ENCODE peak calls at places on chromosomes 5 and 9, in seven cellular contexts. N is GM06990; O is stomach; D is uterus; Y is CD8-positive, alpha-beta T cell; A is AG04449; E is esophagus muscularis mucosa. I is an unnamed sample.

GRCh38 chr9:33273972-33274328 is 9.1 kb downstream of the CHMP5 start:
- DNase-seq in N (no peak), O (no peak), D (no peak), Y (no peak), A (no peak), E (no peak), I (no peak)

GRCh38 chr5:120852222-120852860 is 388.2 kb downstream of the PRR16 start:
- DNase-seq in N (no peak), O (no peak), D (no peak), Y (no peak), A (no peak), E (no peak), I (no peak)

GRCh38 chr5:82151622-82152021 is 126.5 kb downstream of the RPS23 start:
- DNase-seq in N (no peak), O (no peak), D (no peak), Y (no peak), A (no peak), E (no peak), I (no peak)

GRCh38 chr9:133149130-133150015 is 14.3 kb downstream of the GBGT1 start:
- DNase-seq in N (peak; percentile 99), O (peak; percentile 93), D (peak; percentile 90), Y (peak; percentile 81), A (no peak), E (peak; percentile 98), I (peak; percentile 81)

GRCh38 chr5:172758077-172758835 is 12.7 kb downstream of the DUSP1 start:
- DNase-seq in N (no peak), O (no peak), D (peak; percentile 29), Y (no peak), A (peak; percentile 88), E (no peak), I (no peak)

GRCh38 chr5:136036991-136037705 is 8.4 kb downstream of the TGFBI start:
- DNase-seq in N (peak; percentile 44), O (no peak), D (no peak), Y (no peak), A (no peak), E (no peak), I (no peak)

GRCh38 chr5:15290953-15291352 is 209.0 kb upstream of the FBXL7 start:
- DNase-seq in N (no peak), O (no peak), D (no peak), Y (no peak), A (no peak), E (no peak), I (no peak)

GRCh38 chr9:129863059-129863690 is 27.9 kb downstream of the USP20 start:
- DNase-seq in N (peak; percentile 34), O (peak; percentile 34), D (no peak), Y (peak; percentile 69), A (no peak), E (no peak), I (no peak)

GRCh38 chr5:6176294-6176693 is 202.1 kb downstream of the MED10 start:
- DNase-seq in N (no peak), O (no peak), D (no peak), Y (no peak), A (no peak), E (peak; percentile 88), I (peak; percentile 43)

GRCh38 chr9:70472268-70473249 is 58.1 kb upstream of the KLF9 start:
- DNase-seq in N (no peak), O (no peak), D (no peak), Y (no peak), A (no peak), E (no peak), I (no peak)

GRCh38 chr5:112240011-112240410 is 179.1 kb downstream of the EPB41L4A start:
- DNase-seq in N (no peak), O (no peak), D (no peak), Y (no peak), A (no peak), E (no peak), I (no peak)

GRCh38 chr5:11415751-11416150 is 488.5 kb downstream of the CTNND2 start:
- DNase-seq in N (no peak), O (no peak), D (no peak), Y (no peak), A (no peak), E (no peak), I (no peak)

GRCh38 chr5:42268630-42269029 is 154.6 kb upstream of the GHR start:
- DNase-seq in N (no peak), O (no peak), D (no peak), Y (no peak), A (peak; percentile 14), E (no peak), I (no peak)

GRCh38 chr5:73137575-73138530 is 17.5 kb downstream of the TMEM171 start:
- DNase-seq in N (no peak), O (no peak), D (no peak), Y (no peak), A (no peak), E (no peak), I (no peak)

GRCh38 chr5:115532517-115532916 is 12.1 kb downstream of the FEM1C start:
- DNase-seq in N (no peak), O (no peak), D (no peak), Y (no peak), A (no peak), E (no peak), I (no peak)

GRCh38 chr5:14508046-14508445 is 73.5 kb upstream of the OTULINL start:
- DNase-seq in N (no peak), O (no peak), D (no peak), Y (no peak), A (no peak), E (no peak), I (peak; percentile 50)

GRCh38 chr5:143771229-143772001 is 40.5 kb upstream of the HMHB1 start:
- DNase-seq in N (no peak), O (no peak), D (no peak), Y (no peak), A (no peak), E (no peak), I (no peak)

GRCh38 chr9:116686693-116687073 is 422 bp upstream of the TRIM32 start:
- DNase-seq in N (no peak), O (no peak), D (no peak), Y (no peak), A (no peak), E (no peak), I (no peak)

GRCh38 chr5:67481362-67481761 is 284.8 kb upstream of the CD180 start:
- DNase-seq in N (no peak), O (no peak), D (no peak), Y (no peak), A (no peak), E (no peak), I (no peak)

GRCh38 chr5:67475489-67475888 is 278.9 kb upstream of the CD180 start:
- DNase-seq in N (no peak), O (no peak), D (no peak), Y (no peak), A (no peak), E (no peak), I (no peak)

GRCh38 chr5:67476995-67477394 is 280.4 kb upstream of the CD180 start:
- DNase-seq in N (no peak), O (no peak), D (no peak), Y (no peak), A (no peak), E (no peak), I (no peak)

GRCh38 chr5:67476531-67476930 is 279.9 kb upstream of the CD180 start:
- DNase-seq in N (no peak), O (no peak), D (no peak), Y (no peak), A (no peak), E (no peak), I (no peak)

GRCh38 chr5:67478337-67478736 is 281.7 kb upstream of the CD180 start:
- DNase-seq in N (no peak), O (no peak), D (no peak), Y (no peak), A (no peak), E (no peak), I (no peak)
- H3K4me3 ChIP-seq in N (no peak overlapping the region), O (no peak overlapping the region), D (no peak overlapping the region), Y (no peak overlapping the region), A (no peak overlapping the region), E (no peak overlapping the region), I (no peak overlapping the region)

GRCh38 chr5:149999866-150000260 is 591 bp downstream of the TIGD6 start:
- DNase-seq in N (no peak), O (no peak), D (no peak), Y (no peak), A (no peak), E (no peak), I (no peak)

GRCh38 chr5:150000261-150000989 is at the start of the genes HMGXB3 and TIGD6:
- DNase-seq in N (peak; percentile 96), O (peak; percentile 93), D (peak; percentile 93), Y (peak; percentile 82), A (peak; percentile 57), E (peak; percentile 96), I (peak; percentile 91)

GRCh38 chr5:149999359-149999758 is 1.1 kb downstream of the TIGD6 start:
- DNase-seq in N (no peak), O (no peak), D (no peak), Y (no peak), A (no peak), E (no peak), I (no peak)

GRCh38 chr5:150000990-150001659 is 586 bp downstream of the HMGXB3 start:
- DNase-seq in N (peak; percentile 57), O (peak; percentile 50), D (peak; percentile 42), Y (peak; percentile 28), A (no peak), E (no peak), I (peak; percentile 29)

DNA sequence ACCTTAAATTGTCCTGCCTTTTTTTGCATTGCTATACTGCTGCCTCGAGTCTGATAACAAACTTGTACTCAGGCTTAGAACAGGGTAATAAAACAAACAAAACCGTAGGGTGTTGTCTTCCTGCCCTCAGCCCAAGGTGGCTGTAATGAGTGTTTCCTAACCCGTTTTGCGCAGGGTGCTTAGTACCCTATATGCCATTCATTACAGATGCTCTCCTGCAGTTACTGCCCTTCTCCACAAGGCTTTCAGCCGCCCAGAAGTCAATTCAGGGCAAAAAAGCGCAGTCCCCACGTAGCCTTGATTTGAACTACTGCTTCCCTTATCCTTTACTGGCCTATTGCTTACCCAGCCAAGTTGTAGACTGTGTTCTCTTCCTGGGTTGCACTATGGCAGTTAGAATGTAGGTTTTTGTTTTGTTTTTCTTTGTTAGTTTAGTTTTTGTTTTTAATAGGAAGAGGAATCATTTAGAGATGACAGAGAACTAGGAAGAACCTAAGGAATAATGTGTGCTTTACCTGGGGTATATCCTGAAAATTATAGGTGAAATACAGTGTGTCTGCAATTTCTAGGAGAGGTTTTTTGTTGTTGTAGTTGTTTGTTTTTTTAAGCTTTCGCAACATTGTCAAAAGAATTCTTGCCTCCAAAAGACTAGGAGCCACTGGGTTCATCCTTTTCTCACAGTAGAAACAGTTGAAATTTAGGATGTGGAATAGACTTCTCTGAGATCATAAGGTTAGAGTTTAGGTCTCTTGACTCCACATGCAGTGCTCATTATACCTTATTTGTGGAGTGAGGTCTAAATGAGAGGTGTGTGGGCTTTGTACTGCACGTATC is 1.3 kb downstream of the HMGXB3 start:
- DNase-seq in N (peak; percentile 30), O (peak; percentile 37), D (no peak), Y (peak; percentile 56), A (peak; percentile 37), E (no peak), I (no peak)
- TF ChIP-seq CTCF in N (peak; percentile 54), O (peak; percentile 11), D (peak; percentile 55), Y (peak; percentile 79), A (peak; percentile 66), E (peak; percentile 35), I (no peak)

GRCh38 chr5:64942460-64942859 is 173.7 kb downstream of the CWC27 start:
- DNase-seq in N (no peak), O (no peak), D (no peak), Y (no peak), A (no peak), E (no peak), I (no peak)
- H3K4me3 ChIP-seq in N (no peak overlapping the region), O (no peak overlapping the region), D (no peak overlapping the region), Y (no peak overlapping the region), A (no peak overlapping the region), E (no peak overlapping the region), I (no peak overlapping the region)

GRCh38 chr5:137220523-137220927 is 278.6 kb downstream of the SPOCK1 start:
- DNase-seq in N (peak; percentile 6), O (no peak), D (no peak), Y (no peak), A (peak; percentile 51), E (no peak), I (no peak)
- TF ChIP-seq CTCF in N (peak; percentile 64), O (no peak), D (peak; percentile 24), Y (no peak), A (peak; percentile 43), E (no peak), I (no peak)

I was measured in lower leg skin.